ENCODE peak calls at places on chromosomes 5 and 9, in six cellular contexts. L, W, S, G, D and I are unnamed samples.

GRCh38 chr9:89742660-89743059 is 137.8 kb downstream of the GADD45G start:
- DNase-seq in L (no peak), W (no peak), S (no peak), G (no peak), D (no peak), I (no peak)

GRCh38 chr9:121298689-121299112 is 30.7 kb downstream of the GSN start:
- DNase-seq in L (peak), W (no peak), S (no peak), G (peak), D (no peak), I (no peak)

GRCh38 chr9:111825468-111826145 is 30.9 kb upstream of the SHOC1 start:
- DNase-seq in L (no peak), W (no peak), S (no peak), G (no peak), D (no peak), I (no peak)

GRCh38 chr5:75551471-75551870 is 39.8 kb downstream of the POLK start:
- DNase-seq in L (no peak), W (no peak), S (no peak), G (no peak), D (no peak), I (no peak)

GRCh38 chr5:1776831-1777230 is 22.8 kb downstream of the MRPL36 start:
- DNase-seq in L (no peak), W (no peak), S (no peak), G (no peak), D (peak), I (no peak)

GRCh38 chr9:134378901-134379338 is 52.7 kb downstream of the RXRA start:
- DNase-seq in L (no peak), W (no peak), S (no peak), G (peak), D (no peak), I (no peak)

GRCh38 chr9:131984564-131984963 is 95.1 kb downstream of the MED27 start:
- DNase-seq in L (no peak), W (no peak), S (no peak), G (no peak), D (no peak), I (no peak)

GRCh38 chr9:98488578-98489312 is 220.0 kb downstream of the GABBR2 start:
- DNase-seq in L (no peak), W (no peak), S (no peak), G (no peak), D (no peak), I (no peak)

GRCh38 chr9:93903886-93904648 is 51.1 kb downstream of the BARX1 start:
- DNase-seq in L (no peak), W (no peak), S (no peak), G (no peak), D (peak), I (no peak)

GRCh38 chr9:89678394-89679005 is 73.7 kb downstream of the GADD45G start:
- DNase-seq in L (no peak), W (peak), S (no peak), G (no peak), D (no peak), I (no peak)

GRCh38 chr5:157106668-157107461 is 2.0 kb downstream of the HAVCR2 start:
- DNase-seq in L (peak), W (no peak), S (no peak), G (no peak), D (no peak), I (peak)

GRCh38 chr5:151196556-151197290 is 27.2 kb downstream of the CCDC69 start:
- DNase-seq in L (no peak), W (no peak), S (no peak), G (no peak), D (no peak), I (no peak)

GRCh38 chr5:151121095-151121494 is 36.5 kb downstream of the ANXA6 start:
- DNase-seq in L (no peak), W (no peak), S (no peak), G (no peak), D (no peak), I (no peak)

GRCh38 chr9:5326893-5327548 is 12.7 kb downstream of the RLN1 start:
- DNase-seq in L (no peak), W (peak), S (no peak), G (no peak), D (peak), I (peak)

GRCh38 chr5:170220196-170220595 is 12.6 kb upstream of the C5orf58 start:
- DNase-seq in L (no peak), W (no peak), S (no peak), G (no peak), D (no peak), I (no peak)

GRCh38 chr5:103340717-103341397 is 82.3 kb downstream of the MACIR start:
- DNase-seq in L (no peak), W (no peak), S (no peak), G (no peak), D (no peak), I (no peak)

GRCh38 chr5:138724470-138725146 is 28.6 kb upstream of the CTNNA1 start:
- DNase-seq in L (no peak), W (no peak), S (no peak), G (no peak), D (no peak), I (no peak)

GRCh38 chr5:42059291-42059690 is 134.2 kb downstream of the FBXO4 start:
- DNase-seq in L (no peak), W (no peak), S (no peak), G (no peak), D (no peak), I (no peak)

GRCh38 chr9:16417749-16418148 is 452.7 kb downstream of the BNC2 start:
- DNase-seq in L (no peak), W (no peak), S (no peak), G (no peak), D (no peak), I (no peak)

GRCh38 chr5:154618696-154619095 is 136.5 kb upstream of the LARP1 start:
- DNase-seq in L (no peak), W (no peak), S (no peak), G (no peak), D (no peak), I (no peak)

GRCh38 chr5:38948501-38948900 is 102.7 kb downstream of the OSMR start:
- DNase-seq in L (no peak), W (no peak), S (no peak), G (no peak), D (no peak), I (no peak)

GRCh38 chr9:36855443-36856315 is 178.4 kb downstream of the PAX5 start:
- DNase-seq in L (no peak), W (peak), S (peak), G (peak), D (no peak), I (peak)

GRCh38 chr5:133870661-133871060 is 97.8 kb downstream of the C5orf15 start:
- DNase-seq in L (no peak), W (no peak), S (no peak), G (no peak), D (no peak), I (no peak)